ENCODE peak calls at places on chromosomes 7 and 10, in four cellular contexts. D is esophagus squamous epithelium, H is endothelial cell, R is H9. V is an unnamed sample.

GRCh38 chr7:108723343-108723957 is 153.8 kb downstream of the DNAJB9 start:
- DNase-seq in R (no peak), H (no peak), D (no peak), V (no peak)

GRCh38 chr10:114996542-114996941 is 58.5 kb downstream of the TRUB1 start:
- DNase-seq in H (no peak), R (no peak), D (no peak), V (no peak)

GRCh38 chr10:119020627-119020946 is 8.9 kb upstream of the NANOS1 start:
- DNase-seq in D (no peak), H (no peak), R (no peak), V (no peak)

GRCh38 chr10:5655003-5655600 is 11.3 kb downstream of the ASB13 start:
- DNase-seq in D (no peak), H (no peak), R (no peak), V (no peak)

GRCh38 chr7:102220929-102221850 is 65.5 kb upstream of the SH2B2 start:
- DNase-seq in D (no peak), H (no peak), R (no peak), V (no peak)

GRCh38 chr10:68007356-68007755 is 67.7 kb downstream of the HERC4 start:
- DNase-seq in D (no peak), H (no peak), R (no peak), V (no peak)

GRCh38 chr7:71308105-71308504 is 176.2 kb downstream of the GALNT17 start:
- DNase-seq in R (no peak), D (no peak), H (no peak), V (peak)

GRCh38 chr7:99955247-99955646 is 20.6 kb downstream of the AZGP1 start:
- DNase-seq in D (no peak), R (no peak), H (no peak), V (no peak)

GRCh38 chr7:129008645-129009414 is 46.1 kb downstream of the TNPO3 start:
- DNase-seq in D (no peak), R (no peak), H (no peak), V (no peak)

GRCh38 chr10:52883996-52884871 is 111.7 kb upstream of the MBL2 start:
- DNase-seq in D (no peak), R (peak), H (peak), V (no peak)

GRCh38 chr7:142535123-142535779 is 214.0 kb upstream of the PRSS1 start:
- DNase-seq in H (peak), D (no peak), R (peak), V (no peak)

GRCh38 chr7:103773726-103774125 is 215.7 kb downstream of the RELN start:
- DNase-seq in D (no peak), R (no peak), H (no peak), V (no peak)
- TF ChIP-seq CTCF in D (no peak), R (no peak), H (no peak), V (no peak)

GRCh38 chr10:89954787-89955566 is 253.6 kb downstream of the KIF20B start:
- DNase-seq in H (no peak), D (no peak), R (no peak), V (no peak)
- TF ChIP-seq CTCF in H (peak), D (peak), R (peak), V (peak)

DNA sequence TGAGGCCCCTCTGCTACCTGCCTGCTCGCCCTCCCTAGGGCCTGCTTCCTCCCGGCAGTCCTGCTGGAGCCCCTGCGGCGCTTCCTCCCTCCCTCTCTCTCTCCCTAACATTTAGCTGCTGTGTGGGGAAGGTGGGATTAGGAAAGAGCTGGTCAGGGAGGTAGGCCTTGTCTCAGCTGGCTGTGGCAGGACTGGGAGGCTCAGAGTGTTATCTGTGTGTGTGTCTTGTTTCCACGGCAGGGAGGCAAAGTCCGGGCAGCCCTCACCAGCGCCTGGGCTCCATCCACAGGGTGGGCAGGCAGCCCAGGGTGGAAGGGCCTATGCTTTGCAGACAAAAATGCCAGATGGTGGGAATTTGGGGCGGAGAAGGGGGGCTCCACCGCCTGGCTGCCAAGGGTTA is 105.7 kb downstream of the RPS24 start:
- DNase-seq in R (peak), D (no peak), H (no peak), V (no peak)
- TF ChIP-seq CTCF in R (no peak), D (no peak), H (no peak), V (no peak)

GRCh38 chr7:132518102-132518838 is 58.0 kb downstream of the PLXNA4 start:
- DNase-seq in D (no peak), H (peak), R (peak), V (no peak)
- TF ChIP-seq CTCF in D (no peak), H (peak), R (peak), V (peak)

GRCh38 chr7:50590535-50590934 is 25.3 kb upstream of the DDC start:
- DNase-seq in H (no peak), D (no peak), R (no peak), V (no peak)

GRCh38 chr7:50591098-50591479 is 25.9 kb upstream of the DDC start:
- DNase-seq in D (no peak), R (no peak), H (no peak), V (no peak)

GRCh38 chr7:50589362-50589761 is 24.2 kb upstream of the DDC start:
- DNase-seq in R (no peak), D (no peak), H (no peak), V (no peak)

GRCh38 chr7:50587737-50588136 is 22.5 kb upstream of the DDC start:
- DNase-seq in D (no peak), H (no peak), R (no peak), V (no peak)

GRCh38 chr7:50588937-50589336 is 23.7 kb upstream of the DDC start:
- DNase-seq in R (peak), D (no peak), H (no peak), V (no peak)
- TF ChIP-seq CTCF in R (peak), D (no peak), H (peak), V (no peak)

GRCh38 chr10:105974803-105975456 is 1189.6 kb downstream of the SORCS1 start:
- DNase-seq in R (peak), D (no peak), H (peak), V (no peak)
- TF ChIP-seq CTCF in R (peak), D (peak), H (peak), V (peak)

DNA sequence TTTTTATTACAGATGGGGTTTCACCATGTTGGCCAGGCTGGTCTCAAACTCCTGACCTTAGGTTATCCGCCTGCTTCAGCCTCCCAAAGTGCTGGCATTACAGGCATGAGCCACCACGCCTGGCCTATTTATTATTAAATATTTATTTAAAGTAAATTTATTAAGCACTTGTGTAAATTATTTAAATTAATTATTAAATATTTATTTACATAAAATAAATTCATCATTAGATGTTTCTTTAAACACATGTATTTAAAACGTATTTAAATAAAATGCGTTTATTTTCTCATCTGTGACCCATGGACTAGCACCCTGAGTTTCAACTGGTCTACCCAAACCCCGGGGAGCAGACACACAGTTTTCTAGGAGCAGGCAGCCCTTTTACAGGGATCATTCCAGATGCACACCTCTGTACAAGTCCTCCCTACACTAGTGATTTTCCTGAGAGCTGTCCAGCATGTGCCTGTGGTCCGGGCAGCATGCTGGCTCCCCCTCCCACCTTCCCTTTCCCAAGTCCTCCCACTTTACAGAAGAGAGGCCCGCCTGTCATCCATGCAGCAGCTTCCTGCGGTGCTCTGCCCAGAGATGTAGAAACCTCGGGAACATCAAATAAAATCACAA is 89.2 kb upstream of the ATP6V0A4 start:
- DNase-seq in R (no peak), D (no peak), H (no peak), V (no peak)
- TF ChIP-seq CTCF in R (no peak), D (no peak), H (no peak), V (no peak)